ENCODE peak calls at places on chromosomes 2 and 18, in seven cellular contexts. B is left ventricle myocardium inferior, R is heart right ventricle, D is neural progenitor cell, I is neuronal stem cell, Y is tibial artery, Z is cardiac fibroblast. F is an unnamed sample.

GRCh38 chr18:66640431-66640830 is 36.5 kb upstream of the CDH19 start:
- DNase-seq in B (peak), R (peak), D (no peak), I (no peak), Y (peak), Z (peak), F (no peak)

GRCh38 chr2:86525421-86526340 is 37.6 kb downstream of the CHMP3 start:
- DNase-seq in B (no peak), R (no peak), D (no peak), I (no peak), Y (no peak), Z (no peak), F (no peak)

GRCh38 chr18:12639990-12640880 is 17.7 kb downstream of the SPIRE1 start:
- DNase-seq in B (no peak), R (no peak), D (no peak), I (no peak), Y (no peak), Z (peak), F (no peak)

GRCh38 chr18:3842844-3843243 is 392.9 kb downstream of the TGIF1 start:
- DNase-seq in B (no peak), R (no peak), D (no peak), I (no peak), Y (no peak), Z (no peak), F (no peak)

GRCh38 chr2:239819974-239820555 is 205.1 kb downstream of the NDUFA10 start:
- DNase-seq in B (peak), R (no peak), D (no peak), I (no peak), Y (no peak), Z (no peak), F (no peak)

GRCh38 chr2:8457092-8457481 is 224.8 kb upstream of the ID2 start:
- DNase-seq in B (no peak), R (no peak), D (no peak), I (no peak), Y (no peak), Z (no peak), F (no peak)

GRCh38 chr2:158797963-158798700 is 3.0 kb downstream of the DAPL1 start:
- DNase-seq in B (no peak), R (no peak), D (no peak), I (no peak), Y (no peak), Z (no peak), F (no peak)

GRCh38 chr2:205637779-205638503 is 44.4 kb upstream of the NRP2 start:
- DNase-seq in B (no peak), R (no peak), D (no peak), I (no peak), Y (no peak), Z (no peak), F (no peak)

GRCh38 chr2:100142393-100142792 is at the start of gene AFF3:
- DNase-seq in B (no peak), R (no peak), D (no peak), I (no peak), Y (peak), Z (no peak), F (no peak)

GRCh38 chr2:119049968-119050657 is 108.1 kb downstream of the MARCO start:
- DNase-seq in B (no peak), R (no peak), D (peak), I (no peak), Y (no peak), Z (peak), F (no peak)

GRCh38 chr2:62194558-62195420 is 1.1 kb upstream of the B3GNT2 start:
- DNase-seq in B (no peak), R (peak), D (no peak), I (no peak), Y (no peak), Z (no peak), F (no peak)

GRCh38 chr2:11213090-11213638 is 57.9 kb downstream of the SLC66A3 start:
- DNase-seq in B (no peak), R (no peak), D (no peak), I (no peak), Y (no peak), Z (peak), F (no peak)

GRCh38 chr2:217662984-217663602 is 339.7 kb downstream of the TNS1 start:
- DNase-seq in B (no peak), R (no peak), D (no peak), I (no peak), Y (no peak), Z (no peak), F (no peak)

GRCh38 chr2:105427485-105427884 is 28.6 kb upstream of the FHL2 start:
- DNase-seq in B (no peak), R (no peak), D (no peak), I (no peak), Y (no peak), Z (no peak), F (no peak)

GRCh38 chr2:109030870-109031480 is 42.0 kb upstream of the EDAR start:
- DNase-seq in B (no peak), R (no peak), D (no peak), I (no peak), Y (no peak), Z (no peak), F (no peak)
- H3K4me3 ChIP-seq in B (peak), R (peak), D (peak), I (peak), Y (peak), Z (peak), F (peak)

GRCh38 chr2:166375205-166375735 is 474 bp downstream of the SCN9A start:
- DNase-seq in B (no peak), R (no peak), D (peak), I (no peak), Y (no peak), Z (peak), F (no peak)

GRCh38 chr2:166373539-166373938 is 2.2 kb downstream of the SCN9A start:
- DNase-seq in B (no peak), R (no peak), D (no peak), I (no peak), Y (no peak), Z (no peak), F (no peak)

GRCh38 chr2:166372046-166372445 is 3.7 kb downstream of the SCN9A start:
- DNase-seq in B (no peak), R (no peak), D (no peak), I (no peak), Y (no peak), Z (no peak), F (no peak)

GRCh38 chr2:166373951-166374350 is 1.8 kb downstream of the SCN9A start:
- DNase-seq in B (no peak), R (no peak), D (no peak), I (no peak), Y (no peak), Z (peak), F (no peak)

DNA sequence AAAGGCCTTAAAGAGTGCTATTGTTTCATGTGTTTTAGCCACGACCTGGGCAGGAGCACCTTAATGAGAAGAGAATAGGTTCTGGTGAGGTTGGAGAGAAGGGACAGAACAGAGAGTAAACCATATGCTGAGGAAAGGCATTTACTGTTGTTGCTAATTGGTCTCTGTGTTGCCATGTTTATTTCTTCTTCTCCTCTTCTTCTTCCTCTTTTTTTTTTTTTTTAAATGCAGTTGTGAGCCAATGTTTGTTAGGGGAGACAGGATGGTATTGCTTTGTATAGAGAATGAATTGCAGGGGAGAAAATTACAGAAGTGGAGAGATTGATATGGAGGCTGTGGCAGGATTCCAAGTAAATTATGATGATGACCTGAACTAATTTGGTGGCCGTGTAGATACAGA is 2.6 kb downstream of the SCN9A start:
- DNase-seq in B (no peak), R (no peak), D (no peak), I (no peak), Y (no peak), Z (no peak), F (no peak)
- H3K4me3 ChIP-seq in B (no peak), R (no peak), D (no peak), I (no peak), Y (no peak), Z (no peak), F (no peak)

DNA sequence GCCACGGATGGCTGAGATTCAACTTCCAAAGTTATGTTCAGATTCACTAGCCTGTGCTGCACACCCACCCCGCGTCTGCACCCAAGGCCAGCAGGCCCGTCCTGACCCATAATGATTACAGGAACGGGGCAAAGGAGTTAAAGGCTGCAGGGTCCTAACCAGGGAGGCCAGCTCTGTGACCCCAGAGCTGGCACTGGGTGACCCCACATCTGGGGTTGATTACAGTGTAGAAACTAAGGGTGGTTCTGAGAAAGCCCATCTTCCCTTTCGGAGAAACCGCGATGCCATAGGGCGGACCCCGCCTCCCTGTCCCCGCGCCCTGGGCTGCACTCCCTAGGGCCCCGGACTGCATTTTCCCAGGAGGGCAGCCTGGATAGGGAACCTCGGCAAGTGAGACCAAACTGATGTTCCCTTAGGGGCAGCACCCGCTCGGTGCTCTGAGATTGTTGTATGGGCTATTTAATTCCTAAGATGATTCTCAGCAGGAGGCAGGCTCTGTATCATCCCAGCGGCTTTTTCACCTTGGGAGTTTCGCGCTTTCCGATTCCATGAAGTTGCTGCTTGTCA is 2.2 kb upstream of the GPR148 start:
- DNase-seq in B (no peak), R (no peak), D (no peak), I (no peak), Y (no peak), Z (no peak), F (no peak)
- H3K4me3 ChIP-seq in B (peak), R (peak), D (peak), I (peak), Y (peak), Z (peak), F (peak)

DNA sequence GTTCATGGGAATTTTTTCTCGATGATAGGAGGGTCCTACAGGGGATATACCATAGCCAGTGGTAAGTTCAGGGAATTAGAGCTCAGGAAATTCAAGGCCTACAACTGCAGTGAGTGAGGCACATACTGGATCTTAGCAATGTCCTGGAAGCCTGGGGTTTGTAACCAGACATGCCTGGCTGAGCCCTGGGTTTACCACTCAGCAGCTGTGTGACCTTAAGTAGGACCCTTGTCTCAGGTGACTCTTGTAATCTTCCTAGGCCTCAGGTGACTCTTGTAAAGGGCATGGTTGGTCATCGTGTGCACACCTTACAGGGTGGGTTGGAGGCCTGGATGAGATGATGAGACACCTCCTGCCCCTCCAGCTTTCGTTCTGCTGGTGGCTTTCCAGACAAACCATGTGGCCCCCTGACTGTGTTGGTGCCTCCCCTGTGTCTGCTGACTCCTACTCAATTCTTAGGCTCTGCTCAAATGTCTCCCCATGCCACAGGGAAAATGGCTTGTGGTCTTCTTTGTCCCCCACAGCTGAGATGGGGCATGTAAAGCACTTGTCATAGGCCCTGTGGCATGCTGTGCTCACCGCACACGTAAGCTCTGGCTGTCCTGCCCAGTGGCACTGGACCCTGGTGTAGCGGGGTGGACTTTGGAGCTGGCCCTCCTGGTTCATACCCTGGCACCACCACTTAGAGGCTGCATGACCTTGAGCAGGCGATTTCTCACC is 94.1 kb downstream of the FHOD3 start:
- DNase-seq in B (no peak), R (no peak), D (no peak), I (no peak), Y (no peak), Z (no peak), F (no peak)
- H3K4me3 ChIP-seq in B (no peak), R (no peak), D (no peak), I (no peak), Y (no peak), Z (no peak), F (no peak)

GRCh38 chr18:79797518-79798345 is at the start of gene KCNG2:
- DNase-seq in B (no peak), R (no peak), D (peak), I (peak), Y (no peak), Z (peak), F (no peak)
- H3K4me3 ChIP-seq in B (peak), R (peak), D (peak), I (peak), Y (peak), Z (peak), F (no peak)

F was measured in AG04449.